ENCODE peak calls at places on chromosomes 16 and 17, in five cellular contexts. O, F, U, Z and Q are unnamed samples. For H3K9me3, the result is how much of the 10 kb centered on the place peaks cover.

GRCh38 chr16:85256190-85256739 is 144.0 kb upstream of the CIBAR2 start:
- DNase-seq in O (peak), F (no peak), U (no peak), Z (no peak), Q (no peak)

GRCh38 chr17:80290199-80290598 is 29.5 kb downstream of the RNF213 start:
- DNase-seq in O (no peak), F (no peak), U (no peak), Z (no peak), Q (no peak)

GRCh38 chr16:50600582-50601283 is 52.5 kb downstream of the NKD1 start:
- DNase-seq in O (no peak), F (no peak), U (no peak), Z (no peak), Q (no peak)

GRCh38 chr17:79842136-79842655 is 3.0 kb upstream of the CBX4 start:
- DNase-seq in O (peak), F (no peak), U (no peak), Z (no peak), Q (no peak)

GRCh38 chr17:8173871-8174322 is 2.3 kb downstream of the TMEM107 start:
- DNase-seq in O (no peak), F (no peak), U (peak), Z (no peak), Q (no peak)

GRCh38 chr16:85206472-85207356 is 94.4 kb upstream of the CIBAR2 start:
- DNase-seq in O (peak), F (no peak), U (no peak), Z (no peak), Q (peak)

GRCh38 chr16:51540259-51540658 is 389.2 kb upstream of the SALL1 start:
- DNase-seq in O (no peak), F (no peak), U (no peak), Z (no peak), Q (no peak)

GRCh38 chr17:50139950-50140885 is 10.3 kb upstream of the SAMD14 start:
- DNase-seq in O (peak), F (no peak), U (peak), Z (peak), Q (peak)

GRCh38 chr17:29115435-29115834 is 64.8 kb downstream of the MYO18A start:
- DNase-seq in O (no peak), F (no peak), U (no peak), Z (no peak), Q (no peak)

GRCh38 chr16:27449434-27450188 is 47.6 kb downstream of the IL21R start:
- DNase-seq in O (no peak), F (no peak), U (no peak), Z (no peak), Q (no peak)

GRCh38 chr17:16919663-16920627 is 52.0 kb downstream of the TNFRSF13B start:
- DNase-seq in O (no peak), F (no peak), U (no peak), Z (no peak), Q (no peak)

GRCh38 chr17:14061666-14062560 is 7.4 kb upstream of the COX10 start:
- DNase-seq in O (no peak), F (peak), U (no peak), Z (no peak), Q (no peak)

GRCh38 chr16:56771558-56772279 is 41.8 kb downstream of the NUP93 start:
- DNase-seq in O (no peak), F (no peak), U (no peak), Z (no peak), Q (no peak)

GRCh38 chr17:19730829-19731228 is 14.4 kb upstream of the SLC47A2 start:
- DNase-seq in O (no peak), F (no peak), U (no peak), Z (no peak), Q (no peak)

GRCh38 chr16:87127061-87127765 is 190.0 kb downstream of the C16orf95 start:
- DNase-seq in O (peak), F (no peak), U (no peak), Z (no peak), Q (peak)

GRCh38 chr17:79981661-79982101 is 54.0 kb downstream of the TBC1D16 start:
- DNase-seq in O (peak), F (no peak), U (no peak), Z (no peak), Q (peak)

GRCh38 chr17:16243811-16244567 is 27.0 kb downstream of the PIGL start:
- DNase-seq in O (no peak), F (no peak), U (no peak), Z (no peak), Q (no peak)

GRCh38 chr16:5200123-5200522 is 102.5 kb upstream of the EEF2KMT start:
- DNase-seq in O (no peak), F (no peak), U (no peak), Z (no peak), Q (no peak)

GRCh38 chr17:50359998-50360461 is 13.0 kb downstream of the MRPL27 start:
- DNase-seq in O (no peak), F (no peak), U (no peak), Z (no peak), Q (peak)

GRCh38 chr16:52254753-52255152 is 292.2 kb downstream of the TOX3 start:
- DNase-seq in O (no peak), F (no peak), U (no peak), Z (no peak), Q (no peak)

GRCh38 chr17:75525806-75526554 is 483 bp downstream of the LLGL2 start:
- DNase-seq in O (peak), F (no peak), U (no peak), Z (no peak), Q (no peak)

GRCh38 chr17:80780381-80781187 is 211.1 kb upstream of the CHMP6 start:
- DNase-seq in O (no peak), F (no peak), U (no peak), Z (no peak), Q (peak)

GRCh38 chr17:2830678-2831077 is 34.4 kb downstream of the RAP1GAP2 start:
- DNase-seq in O (no peak), F (no peak), U (no peak), Z (no peak), Q (no peak)

DNA sequence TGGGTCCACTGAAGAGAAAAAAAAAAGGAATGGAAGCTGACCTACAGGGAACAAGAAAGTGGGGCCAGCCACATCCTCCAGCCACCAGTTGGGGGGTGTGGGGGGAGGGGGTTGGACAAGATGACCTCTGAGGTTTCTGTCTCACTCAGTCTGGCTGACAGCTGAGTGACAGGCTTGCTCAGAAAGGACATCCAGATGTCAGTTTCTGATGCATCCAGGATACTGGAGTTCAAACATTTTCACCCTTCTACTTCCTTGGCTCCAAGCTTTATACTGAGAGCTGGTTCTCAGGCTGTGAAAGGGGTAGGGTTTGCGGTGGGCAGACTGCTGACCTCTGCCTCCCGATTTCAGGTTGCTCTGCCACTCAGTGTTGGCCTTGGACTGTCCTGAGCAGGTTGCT is 2178.3 kb downstream of the TP53TG3F start:
- DNase-seq in O (no peak), F (no peak), U (no peak), Z (no peak), Q (no peak)
- H3K9me3 ChIP-seq in O (under half), F (half or more), U (under half), Z (under half), Q (under half)

DNA sequence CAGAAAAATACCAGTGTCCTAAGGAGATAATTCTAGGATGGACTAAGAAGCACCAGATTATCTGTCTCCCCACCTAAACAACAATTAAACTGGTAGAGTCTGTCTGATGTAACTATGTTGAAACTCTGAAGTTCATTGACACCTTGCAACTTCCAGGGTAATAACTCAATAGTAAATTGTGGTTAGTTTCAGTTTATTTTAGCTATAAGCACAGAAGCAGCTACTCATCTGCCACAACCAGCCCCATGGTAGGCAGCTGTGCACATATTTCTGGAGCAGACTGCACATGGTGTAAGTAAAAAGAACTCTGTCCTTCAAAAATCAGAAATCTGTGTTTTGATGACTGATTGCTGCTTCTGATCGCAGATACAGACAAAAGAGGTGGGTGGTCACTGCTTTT is 852.1 kb downstream of the CDH11 start:
- DNase-seq in O (no peak), F (no peak), U (no peak), Z (no peak), Q (no peak)
- H3K9me3 ChIP-seq in O (under half), F (under half), U (under half), Z (under half), Q (under half)

DNA sequence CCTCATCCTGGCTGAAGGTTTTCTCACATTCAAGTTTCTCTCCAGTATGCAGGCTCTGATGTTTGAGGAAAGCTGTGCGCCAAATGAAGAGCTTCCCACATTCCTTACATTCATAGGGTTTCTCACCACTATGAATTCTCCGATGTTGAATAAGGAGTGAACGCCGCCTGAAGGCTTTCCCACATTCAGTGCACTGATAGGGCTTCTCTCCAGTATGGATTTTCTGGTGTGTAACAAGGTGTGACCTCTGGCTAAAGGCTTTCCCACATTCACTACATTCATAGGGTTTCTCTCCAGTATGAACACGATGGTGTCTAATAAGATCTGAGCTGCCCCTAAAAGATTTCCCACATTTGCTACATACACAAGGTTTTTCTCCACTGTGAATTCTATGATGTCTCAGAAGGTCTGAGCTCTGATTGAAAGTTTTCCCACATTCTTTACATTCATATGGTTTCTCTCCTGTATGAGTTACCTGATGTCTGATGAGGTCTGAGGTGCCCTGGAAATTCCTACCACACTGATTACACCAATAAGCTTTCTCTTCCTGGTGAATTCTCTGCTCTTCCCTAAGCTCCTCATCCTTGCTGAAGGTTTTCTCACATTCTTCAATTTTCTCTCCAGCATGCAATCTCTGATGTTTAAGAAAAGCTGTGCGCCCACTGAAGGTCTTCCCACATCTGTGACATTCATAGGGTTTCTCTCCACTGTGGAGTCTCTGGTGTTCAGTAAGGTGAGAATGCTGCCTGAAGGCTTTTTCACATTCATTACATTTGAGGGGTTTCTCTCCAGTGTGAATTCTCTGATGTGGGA is 8.9 kb downstream of the ZNF594 start:
- DNase-seq in O (no peak), F (no peak), U (no peak), Z (no peak), Q (no peak)
- H3K9me3 ChIP-seq in O (under half), F (half or more), U (half or more), Z (half or more), Q (half or more)

GRCh38 chr16:2700786-2701185 is 18.5 kb downstream of the KCTD5 start:
- DNase-seq in O (no peak), F (no peak), U (no peak), Z (no peak), Q (no peak)
- H3K9me3 ChIP-seq in O (under half), F (under half), U (under half), Z (under half), Q (under half)

GRCh38 chr16:84084570-84085270 is 32.0 kb downstream of the MBTPS1 start:
- DNase-seq in O (peak), F (peak), U (peak), Z (peak), Q (peak)

GRCh38 chr16:84080813-84081212 is 35.9 kb downstream of the MBTPS1 start:
- DNase-seq in O (no peak), F (no peak), U (no peak), Z (no peak), Q (no peak)

GRCh38 chr16:84081446-84081989 is 35.2 kb downstream of the MBTPS1 start:
- DNase-seq in O (no peak), F (no peak), U (no peak), Z (no peak), Q (no peak)

GRCh38 chr16:84082110-84082509 is 34.6 kb downstream of the MBTPS1 start:
- DNase-seq in O (no peak), F (no peak), U (no peak), Z (no peak), Q (no peak)

GRCh38 chr16:84082835-84083569 is 33.7 kb downstream of the MBTPS1 start:
- DNase-seq in O (no peak), F (no peak), U (no peak), Z (no peak), Q (no peak)
- H3K9me3 ChIP-seq in O (under half), F (under half), U (under half), Z (under half), Q (under half)

GRCh38 chr16:66600484-66600883 is 4.0 kb upstream of the CMTM3 start:
- DNase-seq in O (no peak), F (no peak), U (no peak), Z (no peak), Q (no peak)
- H3K9me3 ChIP-seq in O (under half), F (under half), U (under half), Z (under half), Q (under half)

DNA sequence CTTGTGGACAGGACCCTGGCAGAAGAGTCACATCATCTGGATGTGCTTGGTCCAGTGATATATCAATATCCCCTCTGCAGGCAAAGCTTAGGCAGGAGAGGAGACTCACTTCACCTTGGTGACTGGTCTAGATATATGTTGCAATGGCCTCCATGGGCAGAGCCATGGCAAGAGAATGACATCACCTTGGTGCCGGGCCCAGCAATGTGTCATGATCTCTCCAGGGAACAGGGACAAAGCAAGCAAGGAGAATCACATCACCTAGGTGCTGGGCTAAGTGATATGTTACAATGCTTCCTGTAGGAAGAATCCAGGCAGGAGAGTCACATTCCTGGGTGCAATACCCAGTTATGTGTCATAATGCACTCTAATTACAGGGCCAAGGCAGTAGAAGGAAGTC is 2106.2 kb downstream of the TP53TG3F start:
- DNase-seq in O (no peak), F (no peak), U (no peak), Z (no peak), Q (no peak)
- H3K9me3 ChIP-seq in O (under half), F (under half), U (under half), Z (under half), Q (under half)

DNA sequence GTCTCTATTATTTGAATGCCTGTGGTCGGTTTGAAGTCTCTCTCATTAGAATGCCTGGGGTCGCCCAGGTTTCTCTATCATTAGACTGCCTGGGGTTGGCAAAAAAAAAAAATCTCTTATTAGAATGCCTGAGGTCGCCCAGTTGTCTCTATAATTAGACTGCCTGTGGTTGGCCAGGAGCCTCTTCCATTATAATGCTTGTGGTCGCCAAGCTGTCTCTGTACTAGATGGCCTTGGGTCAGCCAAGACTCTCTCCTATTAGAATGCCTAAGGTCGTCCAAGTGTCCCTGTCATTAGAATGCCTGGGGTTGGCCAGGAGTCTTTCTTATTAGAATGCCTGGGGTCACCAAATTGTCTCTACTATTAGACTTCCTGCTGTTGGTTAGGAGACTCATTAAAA is 2228.4 kb downstream of the TP53TG3F start:
- DNase-seq in O (no peak), F (no peak), U (no peak), Z (no peak), Q (no peak)
- H3K9me3 ChIP-seq in O (under half), F (half or more), U (under half), Z (under half), Q (under half)

DNA sequence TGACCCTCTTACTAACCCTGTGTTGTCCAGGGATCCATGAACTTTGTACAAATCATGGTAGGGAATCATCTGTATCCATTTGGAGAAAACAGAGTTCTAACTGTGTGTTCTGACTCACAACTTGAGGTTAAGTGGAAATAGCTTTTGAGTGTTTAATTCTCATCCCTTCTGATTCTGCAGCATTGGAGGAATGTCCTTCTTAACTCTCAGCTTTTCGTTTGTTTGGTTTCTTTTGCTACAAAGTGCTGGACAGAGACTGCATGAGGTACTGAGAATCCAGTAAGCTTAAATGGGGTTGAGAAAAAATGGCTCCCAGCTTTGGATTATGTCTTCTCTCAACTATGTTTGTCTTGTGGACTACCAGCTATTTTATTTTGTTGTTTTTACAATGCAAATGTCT is 352.1 kb upstream of the KIF2B start:
- DNase-seq in O (no peak), F (no peak), U (no peak), Z (no peak), Q (no peak)
- H3K9me3 ChIP-seq in O (under half), F (under half), U (under half), Z (under half), Q (under half)